ENCODE peak calls at places on chromosomes 5 and 9, in six cellular contexts. One of them, this sample, is unnamed.

GRCh38 chr5:33491941-33492340 is 51.2 kb downstream of the TARS1 start:
- DNase-seq in RWPE1: no peak
- DNase-seq in NCI-H2081: no peak
- DNase-seq in MM.1S: no peak
- DNase-seq in cardiac fibroblast: no peak
- DNase-seq in PC-9: no peak
- DNase-seq in this sample: no peak

GRCh38 chr9:109855540-109855939 is 75.5 kb downstream of the PALM2AKAP2 start:
- DNase-seq in RWPE1: no peak
- DNase-seq in NCI-H2081: no peak
- DNase-seq in MM.1S: no peak
- DNase-seq in cardiac fibroblast: no peak
- DNase-seq in PC-9: no peak
- DNase-seq in this sample: no peak

GRCh38 chr9:121700165-121700830 is 48.9 kb downstream of the DAB2IP start:
- DNase-seq in RWPE1: peak; percentile 98
- DNase-seq in NCI-H2081: peak; percentile 50
- DNase-seq in MM.1S: peak; percentile 21
- DNase-seq in cardiac fibroblast: peak; percentile 53
- DNase-seq in PC-9: no peak
- DNase-seq in this sample: peak; percentile 45

GRCh38 chr5:92504346-92504745 is 1076.7 kb downstream of the NR2F1-AS1 start:
- DNase-seq in RWPE1: no peak
- DNase-seq in NCI-H2081: peak; percentile 54
- DNase-seq in MM.1S: peak; percentile 93
- DNase-seq in cardiac fibroblast: no peak
- DNase-seq in PC-9: no peak
- DNase-seq in this sample: peak; percentile 28

GRCh38 chr5:135013947-135014570 is 20.0 kb downstream of the PITX1 start:
- DNase-seq in RWPE1: no peak
- DNase-seq in NCI-H2081: peak; percentile 20
- DNase-seq in MM.1S: no peak
- DNase-seq in cardiac fibroblast: no peak
- DNase-seq in PC-9: no peak
- DNase-seq in this sample: no peak

GRCh38 chr5:80990527-80990926 is 30.4 kb downstream of the RASGRF2 start:
- DNase-seq in RWPE1: peak; percentile 59
- DNase-seq in NCI-H2081: no peak
- DNase-seq in MM.1S: no peak
- DNase-seq in cardiac fibroblast: no peak
- DNase-seq in PC-9: no peak
- DNase-seq in this sample: no peak

GRCh38 chr5:71974165-71974564 is 133.1 kb upstream of the MAP1B start:
- DNase-seq in RWPE1: no peak
- DNase-seq in NCI-H2081: no peak
- DNase-seq in MM.1S: no peak
- DNase-seq in cardiac fibroblast: peak; percentile 39
- DNase-seq in PC-9: no peak
- DNase-seq in this sample: no peak

GRCh38 chr5:130885027-130885426 is 280.0 kb downstream of the HINT1 start:
- DNase-seq in RWPE1: no peak
- DNase-seq in NCI-H2081: no peak
- DNase-seq in MM.1S: no peak
- DNase-seq in cardiac fibroblast: no peak
- DNase-seq in PC-9: no peak
- DNase-seq in this sample: no peak

GRCh38 chr5:88667187-88668141 is 215.5 kb downstream of the MEF2C start:
- DNase-seq in RWPE1: no peak
- DNase-seq in NCI-H2081: peak; percentile 68
- DNase-seq in MM.1S: peak; percentile 45
- DNase-seq in cardiac fibroblast: no peak
- DNase-seq in PC-9: no peak
- DNase-seq in this sample: no peak

GRCh38 chr5:91641730-91642350 is 258.7 kb upstream of the ARRDC3 start:
- DNase-seq in RWPE1: peak; percentile 23
- DNase-seq in NCI-H2081: peak; percentile 37
- DNase-seq in MM.1S: peak; percentile 51
- DNase-seq in cardiac fibroblast: peak; percentile 70
- DNase-seq in PC-9: peak; percentile 45
- DNase-seq in this sample: peak; percentile 77